ENCODE peak calls at places on chromosomes 13 and 19, in nine cellular contexts. J is GM12878, P is keratinocyte, N is kidney, Y is IMR-90, Z is mesendoderm, T is fibroblast of lung, V is endodermal cell, F is PC-3. X is an unnamed sample.

GRCh38 chr19:29678484-29679106 is 13.3 kb downstream of the PLEKHF1 start:
- DNase-seq in P (no peak), J (no peak), N (peak), F (no peak), T (no peak), Z (no peak), V (no peak), Y (no peak), X (no peak)

GRCh38 chr19:3196064-3196932 is 10.6 kb downstream of the NCLN start:
- DNase-seq in P (no peak), Y (no peak), J (no peak), T (no peak), Z (no peak), F (no peak), V (no peak), N (no peak), X (no peak)

GRCh38 chr19:45163751-45164150 is 3.0 kb upstream of the NKPD1 start:
- DNase-seq in Z (no peak), Y (no peak), V (no peak), F (no peak), N (peak), J (no peak), T (no peak), P (no peak), X (no peak)

GRCh38 chr13:114043421-114044053 is 69.7 kb upstream of the C13orf46 start:
- DNase-seq in T (peak), F (no peak), N (no peak), V (peak), Y (peak), P (no peak), J (no peak), Z (peak), X (no peak)

GRCh38 chr19:38942471-38943181 is 11.9 kb downstream of the MRPS12 start:
- DNase-seq in Z (no peak), J (no peak), F (no peak), Y (no peak), V (no peak), P (no peak), N (peak), T (no peak), X (no peak)

GRCh38 chr13:22717036-22717435 is 463.7 kb upstream of the SGCG start:
- DNase-seq in P (no peak), T (no peak), Y (no peak), Z (peak), N (peak), V (no peak), J (no peak), F (no peak), X (no peak)

GRCh38 chr13:94632227-94632980 is 30.7 kb downstream of the GPR180 start:
- DNase-seq in J (no peak), T (peak), V (no peak), N (no peak), F (no peak), Y (no peak), P (no peak), Z (peak), X (no peak)

GRCh38 chr19:2495651-2496316 is 19.9 kb downstream of the GADD45B start:
- DNase-seq in P (no peak), T (no peak), N (peak), V (no peak), Z (no peak), J (no peak), F (no peak), Y (no peak), X (no peak)

GRCh38 chr13:60482012-60482411 is 85.0 kb downstream of the TDRD3 start:
- DNase-seq in Z (peak), T (no peak), P (no peak), J (no peak), Y (peak), N (no peak), F (no peak), V (no peak), X (peak)

GRCh38 chr13:49220035-49220855 is at the start of gene MLNR:
- DNase-seq in J (no peak), Z (peak), V (peak), T (peak), N (peak), P (no peak), Y (no peak), F (no peak), X (peak)

GRCh38 chr13:26988059-26988769 is 183.4 kb downstream of the USP12 start:
- DNase-seq in N (no peak), J (no peak), P (no peak), F (no peak), T (no peak), Z (no peak), V (no peak), Y (no peak), X (no peak)

GRCh38 chr19:4172861-4173473 is 9.4 kb downstream of the SIRT6 start:
- DNase-seq in P (no peak), Y (peak), F (peak), T (peak), N (peak), J (no peak), V (peak), Z (peak), X (peak)

GRCh38 chr19:54369082-54369691 is 4.5 kb upstream of the LAIR1 start:
- DNase-seq in J (no peak), F (no peak), P (no peak), Y (no peak), T (no peak), V (no peak), N (no peak), Z (no peak), X (no peak)

GRCh38 chr13:99908129-99908805 is 63.3 kb downstream of the ZIC5 start:
- DNase-seq in Y (no peak), Z (peak), V (no peak), F (no peak), N (no peak), T (peak), J (no peak), P (no peak), X (peak)

GRCh38 chr13:24267801-24268200 is 41.6 kb upstream of the C1QTNF9 start:
- DNase-seq in T (no peak), P (no peak), N (no peak), V (no peak), F (no peak), Y (no peak), J (no peak), Z (no peak), X (no peak)

GRCh38 chr19:33273881-33274662 is 28.3 kb downstream of the CEBPA start:
- DNase-seq in N (peak), J (no peak), V (no peak), F (peak), P (peak), Z (no peak), Y (peak), T (peak), X (peak)

GRCh38 chr19:33802001-33802400 is 5.3 kb downstream of the KCTD15 start:
- DNase-seq in J (no peak), T (no peak), F (no peak), Y (no peak), P (no peak), Z (no peak), V (no peak), N (no peak), X (no peak)

GRCh38 chr19:35931161-35931873 is 4.9 kb upstream of the LRFN3 start:
- DNase-seq in V (peak), J (peak), Y (peak), P (peak), F (peak), T (peak), N (peak), Z (peak), X (peak)
- H3K9ac ChIP-seq in V (no peak), J (peak), Y (peak), P (peak), F (peak), T (no peak), N (peak), Z (peak), X (no peak)

DNA sequence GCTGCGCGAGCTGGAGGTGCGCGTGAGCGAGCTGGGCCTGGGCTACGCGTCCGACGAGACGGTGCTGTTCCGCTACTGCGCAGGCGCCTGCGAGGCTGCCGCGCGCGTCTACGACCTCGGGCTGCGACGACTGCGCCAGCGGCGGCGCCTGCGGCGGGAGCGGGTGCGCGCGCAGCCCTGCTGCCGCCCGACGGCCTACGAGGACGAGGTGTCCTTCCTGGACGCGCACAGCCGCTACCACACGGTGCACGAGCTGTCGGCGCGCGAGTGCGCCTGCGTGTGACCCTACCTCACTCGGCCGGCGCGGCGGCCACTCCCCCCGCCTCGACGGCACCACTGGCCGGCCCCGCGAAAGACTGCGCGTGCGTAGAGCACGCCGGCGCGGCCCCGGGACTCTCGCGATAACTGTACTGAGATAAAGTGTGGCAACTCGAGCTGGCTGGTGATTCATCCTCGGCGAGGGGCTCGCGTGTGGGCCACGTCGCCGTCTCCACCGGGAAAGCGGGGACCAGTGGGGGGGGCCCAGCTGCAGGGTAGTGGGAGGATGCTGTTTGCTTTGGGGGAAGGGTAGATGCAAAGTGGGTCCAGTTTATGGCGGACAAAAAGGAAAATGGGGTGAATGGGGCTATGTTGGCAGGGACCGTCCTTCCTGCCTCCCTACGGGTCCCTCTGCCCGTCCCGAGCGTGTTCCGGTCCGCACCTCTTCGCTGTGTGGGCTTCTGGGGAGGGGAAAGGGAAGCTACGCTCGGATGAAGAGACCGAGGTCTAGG is 11.4 kb downstream of the FUT6 start:
- DNase-seq in J (peak), N (peak), Z (peak), T (peak), V (peak), P (peak), Y (peak), F (peak), X (peak)
- H3K9ac ChIP-seq in J (peak), N (peak), Z (peak), T (peak), V (peak), P (peak), Y (peak), F (peak), X (no peak)

GRCh38 chr13:111458001-111458531 is 137.6 kb downstream of the TEX29 start:
- DNase-seq in T (no peak), Z (no peak), P (no peak), N (no peak), F (no peak), Y (no peak), V (no peak), J (no peak), X (no peak)

GRCh38 chr13:111459803-111460547 is 139.5 kb downstream of the TEX29 start:
- DNase-seq in Y (no peak), P (no peak), T (no peak), N (no peak), Z (no peak), F (no peak), J (no peak), V (no peak), X (no peak)

GRCh38 chr13:111456452-111457230 is 136.2 kb downstream of the TEX29 start:
- DNase-seq in Y (no peak), N (no peak), F (no peak), J (no peak), P (no peak), Z (no peak), T (no peak), V (no peak), X (no peak)

GRCh38 chr13:111460548-111461444 is 140.4 kb downstream of the TEX29 start:
- DNase-seq in Z (peak), V (peak), Y (peak), T (peak), P (no peak), F (peak), N (no peak), J (no peak), X (peak)

DNA sequence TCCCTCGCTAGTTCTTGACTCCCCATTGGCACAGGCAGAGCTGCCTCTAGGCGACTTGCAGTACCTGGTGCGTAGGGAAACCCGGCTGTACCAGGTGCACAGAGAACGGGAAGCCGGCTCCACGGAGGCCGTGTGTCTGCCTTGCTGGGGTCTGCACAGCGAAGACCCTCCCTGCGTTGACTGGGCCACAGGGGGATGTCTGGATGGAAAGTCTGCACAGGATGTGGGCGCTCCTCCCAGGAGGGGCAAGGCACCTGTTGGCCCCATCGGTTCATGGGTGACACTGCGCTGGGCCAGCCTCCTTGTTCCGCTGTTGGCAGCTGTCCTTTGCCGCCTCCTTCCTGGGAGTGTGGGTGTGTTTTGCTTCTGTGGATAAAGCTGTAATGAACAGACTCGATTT is 138.3 kb downstream of the TEX29 start:
- DNase-seq in T (no peak), N (no peak), Z (no peak), F (no peak), Y (no peak), J (no peak), V (no peak), P (no peak), X (no peak)
- H3K9ac ChIP-seq in T (no peak), N (no peak), Z (no peak), F (no peak), Y (no peak), J (no peak), V (no peak), P (no peak), X (no peak)

DNA sequence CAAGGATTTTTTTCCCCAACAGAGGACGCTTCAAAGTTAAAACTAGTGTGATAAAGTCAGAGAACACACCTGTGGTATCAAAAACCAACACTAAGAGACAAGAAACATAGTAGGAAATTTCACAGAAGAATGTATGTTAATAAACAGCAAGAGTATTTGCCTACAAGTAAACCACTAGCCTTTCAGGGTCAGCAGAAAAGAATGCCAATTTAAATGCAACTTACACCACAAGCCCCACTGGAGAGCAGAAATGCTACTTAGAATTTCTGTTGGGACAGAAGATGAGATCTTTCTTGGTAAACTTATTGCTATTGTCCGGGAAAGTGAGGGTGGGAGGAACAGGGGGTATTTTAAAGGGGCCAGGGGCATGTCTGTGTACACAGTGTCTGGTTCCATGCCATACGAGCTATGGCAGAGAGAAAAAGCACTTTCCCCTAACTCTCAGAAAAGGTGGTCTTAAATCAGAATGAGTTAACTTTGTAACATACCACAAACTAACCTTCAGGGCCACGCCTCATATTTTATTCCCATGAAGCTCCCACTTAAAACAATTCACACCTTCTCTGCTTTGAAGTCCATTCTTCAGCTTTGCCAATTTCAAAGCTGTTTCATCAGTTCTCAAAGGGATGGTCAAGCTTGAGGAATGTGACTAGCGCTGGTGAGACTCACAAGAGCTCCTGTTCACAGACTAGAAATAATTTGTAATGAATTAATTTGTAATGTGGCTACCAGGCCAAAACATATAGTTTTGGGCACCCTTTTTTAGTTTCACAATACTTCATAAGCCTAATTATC is 68.4 kb downstream of the STK24 start:
- DNase-seq in F (no peak), Y (peak), V (no peak), T (peak), J (no peak), P (no peak), Z (peak), N (no peak), X (peak)
- H3K9ac ChIP-seq in F (peak), Y (peak), V (peak), T (no peak), J (peak), P (peak), Z (no peak), N (no peak), X (no peak)

GRCh38 chr19:49911381-49912145 is 14.9 kb upstream of the IL4I1 start:
- DNase-seq in F (no peak), P (no peak), J (peak), Z (no peak), T (no peak), V (no peak), N (no peak), Y (peak), X (no peak)
- H3K9ac ChIP-seq in F (no peak), P (no peak), J (peak), Z (no peak), T (no peak), V (no peak), N (no peak), Y (no peak), X (no peak)

GRCh38 chr19:41324231-41324702 is 14.3 kb downstream of the CCDC97 start:
- DNase-seq in P (no peak), N (no peak), T (no peak), Z (peak), V (peak), F (no peak), J (no peak), Y (no peak), X (no peak)

GRCh38 chr19:41324921-41325639 is 15.1 kb downstream of the CCDC97 start:
- DNase-seq in N (peak), F (peak), P (no peak), T (peak), Y (peak), V (peak), Z (peak), J (no peak), X (no peak)

GRCh38 chr19:41325947-41326706 is 16.2 kb downstream of the CCDC97 start:
- DNase-seq in Z (no peak), T (peak), F (peak), Y (peak), V (peak), P (no peak), J (no peak), N (no peak), X (no peak)

GRCh38 chr19:41327076-41327475 is 17.1 kb downstream of the CCDC97 start:
- DNase-seq in V (peak), P (no peak), F (no peak), J (no peak), T (peak), Z (no peak), N (no peak), Y (no peak), X (no peak)

GRCh38 chr19:41325640-41325946 is 15.6 kb downstream of the CCDC97 start:
- DNase-seq in J (no peak), T (no peak), P (no peak), F (no peak), N (no peak), Y (no peak), Z (no peak), V (no peak), X (no peak)
- H3K9ac ChIP-seq in J (peak), T (peak), P (no peak), F (peak), N (no peak), Y (peak), Z (peak), V (peak), X (no peak)

GRCh38 chr19:41376241-41376997 is at the start of gene TMEM91:
- DNase-seq in Z (peak), J (no peak), P (no peak), T (no peak), N (peak), V (peak), F (no peak), Y (no peak), X (peak)
- H3K9ac ChIP-seq in Z (peak), J (peak), P (peak), T (peak), N (no peak), V (peak), F (no peak), Y (peak), X (peak)

GRCh38 chr19:42531313-42531712 is 3.0 kb upstream of the CEACAM1 start:
- DNase-seq in Z (no peak), T (no peak), J (no peak), P (peak), F (peak), Y (no peak), N (no peak), V (no peak), X (peak)

GRCh38 chr19:42528354-42529247 is at the start of gene CEACAM1:
- DNase-seq in P (no peak), Y (no peak), N (no peak), J (no peak), T (no peak), V (no peak), Z (no peak), F (peak), X (peak)

GRCh38 chr19:42524943-42525342 is 3.3 kb downstream of the CEACAM1 start:
- DNase-seq in V (no peak), T (no peak), Y (no peak), Z (no peak), P (no peak), J (no peak), F (no peak), N (no peak), X (no peak)

GRCh38 chr19:42532881-42533280 is 4.6 kb upstream of the CEACAM1 start:
- DNase-seq in F (no peak), Y (no peak), T (no peak), N (no peak), V (no peak), J (no peak), P (no peak), Z (no peak), X (no peak)

GRCh38 chr19:42529248-42529764 is 1.0 kb upstream of the CEACAM1 start:
- DNase-seq in F (peak), Z (peak), V (peak), Y (peak), P (peak), N (no peak), T (peak), J (no peak), X (peak)
- H3K9ac ChIP-seq in F (no peak), Z (peak), V (no peak), Y (no peak), P (no peak), N (no peak), T (no peak), J (peak), X (no peak)

GRCh38 chr13:71865858-71866172 is 1.2 kb downstream of the DACH1 start:
- DNase-seq in Z (peak), T (peak), J (no peak), P (no peak), F (no peak), Y (no peak), N (no peak), V (no peak), X (no peak)

GRCh38 chr13:71866173-71867091 is 572 bp downstream of the DACH1 start:
- DNase-seq in F (no peak), P (no peak), Y (no peak), V (peak), N (peak), Z (peak), J (no peak), T (peak), X (peak)

GRCh38 chr13:71864981-71865857 is 1.8 kb downstream of the DACH1 start:
- DNase-seq in N (peak), V (peak), Z (peak), P (no peak), Y (no peak), F (no peak), T (peak), J (no peak), X (peak)

GRCh38 chr13:71869274-71869673 is 2.3 kb upstream of the DACH1 start:
- DNase-seq in F (no peak), V (no peak), Y (no peak), Z (no peak), T (no peak), J (no peak), P (no peak), N (no peak), X (no peak)

GRCh38 chr13:71867101-71867814 is at the start of gene DACH1:
- DNase-seq in N (peak), Z (peak), T (peak), J (no peak), V (peak), P (no peak), F (peak), Y (peak), X (peak)
- H3K9ac ChIP-seq in N (peak), Z (peak), T (no peak), J (no peak), V (peak), P (no peak), F (no peak), Y (no peak), X (no peak)

GRCh38 chr13:42110410-42111155 is 62.1 kb downstream of the DGKH start:
- DNase-seq in P (peak), N (no peak), J (peak), F (peak), V (no peak), T (peak), Y (peak), Z (peak), X (peak)
- H3K9ac ChIP-seq in P (no peak), N (no peak), J (no peak), F (no peak), V (no peak), T (no peak), Y (no peak), Z (no peak), X (no peak)